ENCODE peak calls at places on chromosomes 5 and 9, in six cellular contexts. W is GM12878; R is right atrium auricular region; N is aorta; T is effector memory CD4-positive, alpha-beta T cell; I is CD8-positive, alpha-beta memory T cell. Q is an unnamed sample. For H3K27me3, the result is how much of the 10 kb centered on the place peaks cover.

GRCh38 chr5:168047043-168047668 is 244.3 kb upstream of the WWC1 start:
- DNase-seq in I (no peak), W (peak), T (no peak), N (no peak), R (no peak), Q (no peak)

GRCh38 chr5:121870489-121870888 is 18.8 kb downstream of the FTMT start:
- DNase-seq in I (no peak), N (no peak), W (no peak), R (no peak), T (no peak), Q (no peak)

GRCh38 chr5:142981886-142982820 is 212.0 kb downstream of the ARHGAP26 start:
- DNase-seq in R (no peak), T (no peak), N (peak), I (no peak), W (no peak), Q (no peak)

GRCh38 chr5:36908544-36909260 is 32.1 kb downstream of the NIPBL start:
- DNase-seq in W (no peak), R (no peak), T (no peak), N (no peak), I (no peak), Q (no peak)

GRCh38 chr9:117377046-117377445 is 37.8 kb downstream of the ASTN2 start:
- DNase-seq in R (no peak), T (no peak), N (no peak), W (no peak), I (no peak), Q (no peak)

GRCh38 chr5:137594717-137595116 is 95.6 kb upstream of the SPOCK1 start:
- DNase-seq in N (no peak), R (no peak), T (no peak), W (no peak), I (no peak), Q (no peak)

GRCh38 chr9:115597330-115597729 is 479.4 kb upstream of the TNC start:
- DNase-seq in T (no peak), I (no peak), N (no peak), W (no peak), R (no peak), Q (no peak)

GRCh38 chr5:93892481-93892880 is 151.1 kb upstream of the POU5F2 start:
- DNase-seq in W (no peak), T (no peak), N (no peak), I (no peak), R (no peak), Q (no peak)

GRCh38 chr9:13857521-13857920 is 456.4 kb downstream of the NFIB start:
- DNase-seq in I (no peak), W (no peak), N (no peak), R (no peak), T (no peak), Q (no peak)

GRCh38 chr9:127537014-127537413 is 75.1 kb upstream of the STXBP1 start:
- DNase-seq in R (no peak), N (no peak), T (no peak), W (no peak), I (no peak), Q (no peak)

GRCh38 chr9:114071197-114071795 is 6.8 kb downstream of the AMBP start:
- DNase-seq in N (peak), I (no peak), R (no peak), T (no peak), W (no peak), Q (no peak)

GRCh38 chr5:135444360-135444759 is 2.8 kb downstream of the DCANP1 start:
- DNase-seq in T (no peak), W (no peak), I (no peak), R (peak), N (peak), Q (no peak)

GRCh38 chr5:115487168-115487567 is 57.4 kb downstream of the FEM1C start:
- DNase-seq in W (no peak), T (no peak), I (no peak), R (no peak), N (no peak), Q (no peak)

GRCh38 chr9:113131689-113132151 is 19.1 kb upstream of the SLC31A2 start:
- DNase-seq in I (no peak), N (no peak), R (no peak), T (no peak), W (no peak), Q (no peak)

GRCh38 chr5:56317923-56318561 is 84.9 kb upstream of the ANKRD55 start:
- DNase-seq in I (no peak), N (no peak), W (peak), R (no peak), T (no peak), Q (no peak)

GRCh38 chr5:148970228-148970627 is 92.6 kb downstream of the SH3TC2 start:
- DNase-seq in I (no peak), R (no peak), T (no peak), N (no peak), W (no peak), Q (no peak)

GRCh38 chr5:140480310-140481014 is 67.0 kb upstream of the EIF4EBP3 start:
- DNase-seq in T (no peak), I (no peak), R (no peak), W (no peak), N (no peak), Q (no peak)

GRCh38 chr5:33195431-33196128 is 245.2 kb upstream of the TARS1 start:
- DNase-seq in I (no peak), N (no peak), T (no peak), R (no peak), W (no peak), Q (no peak)

GRCh38 chr5:155878991-155879575 is 447.9 kb upstream of the SGCD start:
- DNase-seq in T (no peak), N (no peak), I (no peak), R (no peak), W (no peak), Q (no peak)

GRCh38 chr9:96050048-96050875 is 174.8 kb downstream of the ERCC6L2 start:
- DNase-seq in T (no peak), N (no peak), R (no peak), W (no peak), I (no peak), Q (no peak)

GRCh38 chr5:39675676-39676075 is 250.9 kb upstream of the DAB2 start:
- DNase-seq in I (no peak), N (no peak), W (no peak), R (no peak), T (no peak), Q (no peak)

GRCh38 chr5:128213340-128213739 is 129.8 kb downstream of the SLC12A2 start:
- DNase-seq in T (peak), N (no peak), R (no peak), I (no peak), W (no peak), Q (peak)

GRCh38 chr5:191036-191948 is at the start of gene LRRC14B:
- DNase-seq in N (peak), R (no peak), T (no peak), W (no peak), I (no peak), Q (no peak)

GRCh38 chr5:166014256-166014655 is 2277.2 kb upstream of the WWC1 start:
- DNase-seq in R (no peak), W (no peak), I (no peak), N (no peak), T (no peak), Q (no peak)

GRCh38 chr9:10538073-10538472 is 74.7 kb downstream of the PTPRD start:
- DNase-seq in N (no peak), W (no peak), I (no peak), R (no peak), T (no peak), Q (no peak)

GRCh38 chr9:33446507-33447403 is 638 bp downstream of the AQP3 start:
- DNase-seq in T (peak), R (peak), W (peak), N (no peak), I (peak), Q (peak)

GRCh38 chr5:143217065-143217803 is 186.3 kb downstream of the NR3C1 start:
- DNase-seq in T (no peak), N (no peak), I (no peak), R (no peak), W (no peak), Q (no peak)

GRCh38 chr5:173242079-173242478 is 7.1 kb upstream of the NKX2-5 start:
- DNase-seq in I (no peak), N (no peak), R (no peak), W (no peak), T (no peak), Q (no peak)

GRCh38 chr9:33273266-33273971 is 8.6 kb downstream of the CHMP5 start:
- DNase-seq in N (no peak), W (no peak), T (no peak), I (no peak), R (no peak), Q (no peak)

GRCh38 chr9:132514011-132514744 is 68.2 kb upstream of the BARHL1 start:
- DNase-seq in R (no peak), T (no peak), I (no peak), W (no peak), N (no peak), Q (no peak)

GRCh38 chr9:132518151-132518550 is 64.3 kb upstream of the BARHL1 start:
- DNase-seq in I (no peak), R (no peak), W (no peak), T (no peak), N (no peak), Q (no peak)

GRCh38 chr9:132516911-132517310 is 65.5 kb upstream of the BARHL1 start:
- DNase-seq in R (no peak), I (no peak), T (no peak), N (no peak), W (no peak), Q (no peak)

GRCh38 chr9:132514821-132515220 is 67.6 kb upstream of the BARHL1 start:
- DNase-seq in T (no peak), I (no peak), R (no peak), W (no peak), N (no peak), Q (no peak)

GRCh38 chr9:132516301-132516700 is 66.1 kb upstream of the BARHL1 start:
- DNase-seq in R (no peak), N (no peak), T (no peak), W (no peak), I (no peak), Q (no peak)
- H3K27me3 ChIP-seq in R (under half), N (under half), T (under half), W (under half), I (under half), Q (under half)

DNA sequence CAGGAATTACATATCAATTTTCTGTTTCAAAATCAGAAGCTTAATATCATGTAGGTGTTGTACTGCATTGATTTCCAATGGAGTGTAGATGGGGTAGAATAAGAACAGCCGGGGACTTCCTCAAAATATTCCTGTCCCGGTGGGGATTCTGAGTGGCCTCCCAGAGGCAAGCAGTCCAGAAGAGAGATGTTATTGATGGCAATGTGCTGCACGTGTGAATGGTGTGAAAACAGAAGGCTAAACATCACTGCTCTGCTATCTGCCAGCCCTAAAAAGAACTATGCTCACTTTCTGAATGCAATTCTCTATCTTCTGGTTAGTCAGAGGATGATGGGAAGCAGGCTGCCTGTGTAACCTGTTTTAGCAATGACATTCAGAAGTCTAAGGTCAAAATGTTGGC is 91.0 kb upstream of the CKMT2 start:
- DNase-seq in N (no peak), W (no peak), R (no peak), T (no peak), I (no peak), Q (no peak)
- H3K27me3 ChIP-seq in N (under half), W (under half), R (under half), T (under half), I (under half), Q (under half)

DNA sequence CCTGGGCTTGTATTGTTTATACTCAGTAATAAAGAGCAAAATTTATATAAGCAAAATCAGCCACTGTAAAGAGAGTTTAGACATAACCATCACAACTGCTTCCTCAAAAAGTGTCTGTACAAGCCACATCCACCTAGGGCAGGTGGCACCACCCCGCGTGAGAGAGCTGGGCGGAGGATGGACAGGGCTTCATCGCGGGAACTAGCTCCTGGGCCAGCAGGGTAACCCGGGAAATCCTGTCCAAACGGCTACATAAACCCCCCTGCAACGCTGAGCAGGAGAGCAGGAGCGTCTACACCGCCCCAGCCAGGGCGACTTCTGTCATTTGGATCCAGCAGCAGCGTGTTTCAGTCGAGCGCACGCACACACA is 1.3 kb downstream of the SLC6A3 start:
- DNase-seq in I (no peak), T (no peak), W (no peak), N (peak), R (no peak), Q (no peak)
- H3K27me3 ChIP-seq in I (under half), T (under half), W (under half), N (under half), R (under half), Q (under half)

GRCh38 chr9:131027048-131027871 is 18.3 kb downstream of the LAMC3 start:
- DNase-seq in R (no peak), I (no peak), W (no peak), T (no peak), N (no peak), Q (no peak)
- H3K27me3 ChIP-seq in R (under half), I (half or more), W (under half), T (under half), N (under half), Q (under half)

GRCh38 chr9:21747171-21747570 is 55.3 kb upstream of the MTAP start:
- DNase-seq in R (no peak), T (no peak), N (no peak), W (no peak), I (no peak), Q (no peak)
- H3K27me3 ChIP-seq in R (under half), T (under half), N (under half), W (under half), I (under half), Q (under half)

GRCh38 chr9:131008086-131008485 is 888 bp upstream of the LAMC3 start:
- DNase-seq in N (no peak), R (no peak), I (no peak), T (no peak), W (no peak), Q (no peak)
- H3K27me3 ChIP-seq in N (under half), R (under half), I (under half), T (under half), W (under half), Q (under half)

GRCh38 chr5:180644825-180645608 is 4.4 kb downstream of the FLT4 start:
- DNase-seq in W (no peak), R (no peak), I (no peak), T (no peak), N (peak), Q (no peak)
- H3K27me3 ChIP-seq in W (under half), R (under half), I (under half), T (under half), N (under half), Q (under half)

Q was measured in CD4-positive, CD25-positive, alpha-beta regulatory T cell.